ENCODE peak calls at places on chromosomes 12 and 14, in nine cellular contexts. One of them, this sample, is unnamed.

GRCh38 chr12:30725739-30726138 is 29.0 kb downstream of the CAPRIN2 start:
- ATAC-seq in T-helper 17 cell: no peak
- ATAC-seq in upper lobe of left lung: no peak
- ATAC-seq in Right ventricle myocardium inferior: no peak
- ATAC-seq in activated CD8-positive, alpha-beta T cell treated with anti-CD3 and anti-CD28 coated beads, Interleukin-2, amount 10 ng/mL, durations not matched to agents 7 days and 5 days: no peak
- ATAC-seq in heart right ventricle: no peak
- ATAC-seq in psoas muscle: no peak
- ATAC-seq in activated CD8-positive, alpha-beta memory T cell treated with anti-CD3 and anti-CD28 coated beads, Interleukin-2, amount 10 ng/mL, durations not matched to agents 7 days and 5 days: no peak
- ATAC-seq in heart left ventricle: no peak
- ATAC-seq in this sample: no peak

GRCh38 chr14:71411280-71411595 is 504.0 kb downstream of the PCNX1 start:
- ATAC-seq in T-helper 17 cell: no peak
- ATAC-seq in heart right ventricle: no peak
- ATAC-seq in activated CD8-positive, alpha-beta memory T cell treated with anti-CD3 and anti-CD28 coated beads, Interleukin-2, amount 10 ng/mL, durations not matched to agents 7 days and 5 days: no peak
- ATAC-seq in heart left ventricle: no peak
- ATAC-seq in activated CD8-positive, alpha-beta T cell treated with anti-CD3 and anti-CD28 coated beads, Interleukin-2, amount 10 ng/mL, durations not matched to agents 7 days and 5 days: no peak
- ATAC-seq in Right ventricle myocardium inferior: no peak
- ATAC-seq in upper lobe of left lung: no peak
- ATAC-seq in psoas muscle: no peak
- ATAC-seq in this sample: no peak

GRCh38 chr14:106845286-106846087 is 1319.1 kb downstream of the TMEM121 start:
- ATAC-seq in psoas muscle: peak
- ATAC-seq in Right ventricle myocardium inferior: no peak
- ATAC-seq in activated CD8-positive, alpha-beta T cell treated with anti-CD3 and anti-CD28 coated beads, Interleukin-2, amount 10 ng/mL, durations not matched to agents 7 days and 5 days: peak
- ATAC-seq in upper lobe of left lung: peak
- ATAC-seq in heart right ventricle: peak
- ATAC-seq in heart left ventricle: peak
- ATAC-seq in activated CD8-positive, alpha-beta memory T cell treated with anti-CD3 and anti-CD28 coated beads, Interleukin-2, amount 10 ng/mL, durations not matched to agents 7 days and 5 days: no peak
- ATAC-seq in T-helper 17 cell: peak
- ATAC-seq in this sample: no peak

GRCh38 chr14:35576856-35577255 is 42.9 kb downstream of the INSM2 start:
- ATAC-seq in Right ventricle myocardium inferior: no peak
- ATAC-seq in upper lobe of left lung: no peak
- ATAC-seq in activated CD8-positive, alpha-beta memory T cell treated with anti-CD3 and anti-CD28 coated beads, Interleukin-2, amount 10 ng/mL, durations not matched to agents 7 days and 5 days: no peak
- ATAC-seq in T-helper 17 cell: no peak
- ATAC-seq in heart left ventricle: no peak
- ATAC-seq in heart right ventricle: no peak
- ATAC-seq in psoas muscle: no peak
- ATAC-seq in activated CD8-positive, alpha-beta T cell treated with anti-CD3 and anti-CD28 coated beads, Interleukin-2, amount 10 ng/mL, durations not matched to agents 7 days and 5 days: no peak
- ATAC-seq in this sample: no peak

GRCh38 chr12:46230985-46231384 is 37.9 kb downstream of the SLC38A1 start:
- ATAC-seq in psoas muscle: no peak
- ATAC-seq in Right ventricle myocardium inferior: no peak
- ATAC-seq in activated CD8-positive, alpha-beta T cell treated with anti-CD3 and anti-CD28 coated beads, Interleukin-2, amount 10 ng/mL, durations not matched to agents 7 days and 5 days: peak
- ATAC-seq in T-helper 17 cell: no peak
- ATAC-seq in heart left ventricle: no peak
- ATAC-seq in heart right ventricle: no peak
- ATAC-seq in activated CD8-positive, alpha-beta memory T cell treated with anti-CD3 and anti-CD28 coated beads, Interleukin-2, amount 10 ng/mL, durations not matched to agents 7 days and 5 days: peak
- ATAC-seq in upper lobe of left lung: no peak
- ATAC-seq in this sample: no peak

GRCh38 chr12:121789233-121789781 is 4.2 kb downstream of the RHOF start:
- ATAC-seq in Right ventricle myocardium inferior: no peak
- ATAC-seq in heart right ventricle: peak
- ATAC-seq in heart left ventricle: no peak
- ATAC-seq in upper lobe of left lung: no peak
- ATAC-seq in psoas muscle: no peak
- ATAC-seq in activated CD8-positive, alpha-beta T cell treated with anti-CD3 and anti-CD28 coated beads, Interleukin-2, amount 10 ng/mL, durations not matched to agents 7 days and 5 days: peak
- ATAC-seq in T-helper 17 cell: peak
- ATAC-seq in activated CD8-positive, alpha-beta memory T cell treated with anti-CD3 and anti-CD28 coated beads, Interleukin-2, amount 10 ng/mL, durations not matched to agents 7 days and 5 days: peak
- ATAC-seq in this sample: no peak

GRCh38 chr12:61566183-61566582 is 694.0 kb upstream of the USP15 start:
- ATAC-seq in heart left ventricle: no peak
- ATAC-seq in Right ventricle myocardium inferior: no peak
- ATAC-seq in activated CD8-positive, alpha-beta T cell treated with anti-CD3 and anti-CD28 coated beads, Interleukin-2, amount 10 ng/mL, durations not matched to agents 7 days and 5 days: no peak
- ATAC-seq in heart right ventricle: no peak
- ATAC-seq in psoas muscle: no peak
- ATAC-seq in upper lobe of left lung: no peak
- ATAC-seq in activated CD8-positive, alpha-beta memory T cell treated with anti-CD3 and anti-CD28 coated beads, Interleukin-2, amount 10 ng/mL, durations not matched to agents 7 days and 5 days: no peak
- ATAC-seq in T-helper 17 cell: no peak
- ATAC-seq in this sample: no peak

GRCh38 chr12:30006021-30006420 is 222.3 kb upstream of the TMTC1 start:
- ATAC-seq in heart right ventricle: no peak
- ATAC-seq in activated CD8-positive, alpha-beta T cell treated with anti-CD3 and anti-CD28 coated beads, Interleukin-2, amount 10 ng/mL, durations not matched to agents 7 days and 5 days: no peak
- ATAC-seq in Right ventricle myocardium inferior: no peak
- ATAC-seq in T-helper 17 cell: no peak
- ATAC-seq in psoas muscle: no peak
- ATAC-seq in upper lobe of left lung: no peak
- ATAC-seq in heart left ventricle: no peak
- ATAC-seq in activated CD8-positive, alpha-beta memory T cell treated with anti-CD3 and anti-CD28 coated beads, Interleukin-2, amount 10 ng/mL, durations not matched to agents 7 days and 5 days: no peak
- ATAC-seq in this sample: no peak

GRCh38 chr14:56176530-56176929 is 58.3 kb downstream of the PELI2 start:
- ATAC-seq in T-helper 17 cell: no peak
- ATAC-seq in activated CD8-positive, alpha-beta T cell treated with anti-CD3 and anti-CD28 coated beads, Interleukin-2, amount 10 ng/mL, durations not matched to agents 7 days and 5 days: no peak
- ATAC-seq in heart left ventricle: no peak
- ATAC-seq in heart right ventricle: no peak
- ATAC-seq in upper lobe of left lung: no peak
- ATAC-seq in activated CD8-positive, alpha-beta memory T cell treated with anti-CD3 and anti-CD28 coated beads, Interleukin-2, amount 10 ng/mL, durations not matched to agents 7 days and 5 days: no peak
- ATAC-seq in Right ventricle myocardium inferior: no peak
- ATAC-seq in psoas muscle: no peak
- ATAC-seq in this sample: no peak

GRCh38 chr14:22491683-22492483 is 97.1 kb downstream of the DAD1 start:
- ATAC-seq in heart left ventricle: no peak
- ATAC-seq in activated CD8-positive, alpha-beta memory T cell treated with anti-CD3 and anti-CD28 coated beads, Interleukin-2, amount 10 ng/mL, durations not matched to agents 7 days and 5 days: peak
- ATAC-seq in Right ventricle myocardium inferior: no peak
- ATAC-seq in psoas muscle: no peak
- ATAC-seq in upper lobe of left lung: no peak
- ATAC-seq in activated CD8-positive, alpha-beta T cell treated with anti-CD3 and anti-CD28 coated beads, Interleukin-2, amount 10 ng/mL, durations not matched to agents 7 days and 5 days: no peak
- ATAC-seq in heart right ventricle: no peak
- ATAC-seq in T-helper 17 cell: peak
- ATAC-seq in this sample: no peak

GRCh38 chr12:105922670-105923102 is 216.1 kb downstream of the NUAK1 start:
- ATAC-seq in heart left ventricle: peak
- ATAC-seq in upper lobe of left lung: no peak
- ATAC-seq in psoas muscle: peak
- ATAC-seq in activated CD8-positive, alpha-beta memory T cell treated with anti-CD3 and anti-CD28 coated beads, Interleukin-2, amount 10 ng/mL, durations not matched to agents 7 days and 5 days: no peak
- ATAC-seq in Right ventricle myocardium inferior: peak
- ATAC-seq in activated CD8-positive, alpha-beta T cell treated with anti-CD3 and anti-CD28 coated beads, Interleukin-2, amount 10 ng/mL, durations not matched to agents 7 days and 5 days: no peak
- ATAC-seq in T-helper 17 cell: no peak
- ATAC-seq in heart right ventricle: peak
- ATAC-seq in this sample: no peak

GRCh38 chr12:96343347-96343954 is 56.8 kb downstream of the CDK17 start:
- ATAC-seq in upper lobe of left lung: no peak
- ATAC-seq in psoas muscle: no peak
- ATAC-seq in Right ventricle myocardium inferior: no peak
- ATAC-seq in T-helper 17 cell: peak
- ATAC-seq in heart left ventricle: no peak
- ATAC-seq in activated CD8-positive, alpha-beta T cell treated with anti-CD3 and anti-CD28 coated beads, Interleukin-2, amount 10 ng/mL, durations not matched to agents 7 days and 5 days: peak
- ATAC-seq in activated CD8-positive, alpha-beta memory T cell treated with anti-CD3 and anti-CD28 coated beads, Interleukin-2, amount 10 ng/mL, durations not matched to agents 7 days and 5 days: peak
- ATAC-seq in heart right ventricle: no peak
- ATAC-seq in this sample: no peak

GRCh38 chr12:4744709-4745108 is 24.5 kb downstream of the GALNT8 start:
- ATAC-seq in Right ventricle myocardium inferior: no peak
- ATAC-seq in T-helper 17 cell: no peak
- ATAC-seq in heart right ventricle: no peak
- ATAC-seq in upper lobe of left lung: no peak
- ATAC-seq in heart left ventricle: no peak
- ATAC-seq in psoas muscle: no peak
- ATAC-seq in activated CD8-positive, alpha-beta memory T cell treated with anti-CD3 and anti-CD28 coated beads, Interleukin-2, amount 10 ng/mL, durations not matched to agents 7 days and 5 days: no peak
- ATAC-seq in activated CD8-positive, alpha-beta T cell treated with anti-CD3 and anti-CD28 coated beads, Interleukin-2, amount 10 ng/mL, durations not matched to agents 7 days and 5 days: no peak
- ATAC-seq in this sample: no peak

GRCh38 chr12:16606201-16606849 is 363 bp upstream of the LMO3 start:
- ATAC-seq in Right ventricle myocardium inferior: peak
- ATAC-seq in heart left ventricle: peak
- ATAC-seq in upper lobe of left lung: peak
- ATAC-seq in activated CD8-positive, alpha-beta memory T cell treated with anti-CD3 and anti-CD28 coated beads, Interleukin-2, amount 10 ng/mL, durations not matched to agents 7 days and 5 days: no peak
- ATAC-seq in heart right ventricle: peak
- ATAC-seq in psoas muscle: no peak
- ATAC-seq in T-helper 17 cell: no peak
- ATAC-seq in activated CD8-positive, alpha-beta T cell treated with anti-CD3 and anti-CD28 coated beads, Interleukin-2, amount 10 ng/mL, durations not matched to agents 7 days and 5 days: no peak
- ATAC-seq in this sample: peak

GRCh38 chr12:55515696-55516095 is 23.5 kb downstream of the OR6C68 start:
- ATAC-seq in upper lobe of left lung: no peak
- ATAC-seq in T-helper 17 cell: no peak
- ATAC-seq in heart right ventricle: no peak
- ATAC-seq in psoas muscle: no peak
- ATAC-seq in heart left ventricle: no peak
- ATAC-seq in activated CD8-positive, alpha-beta T cell treated with anti-CD3 and anti-CD28 coated beads, Interleukin-2, amount 10 ng/mL, durations not matched to agents 7 days and 5 days: no peak
- ATAC-seq in Right ventricle myocardium inferior: no peak
- ATAC-seq in activated CD8-positive, alpha-beta memory T cell treated with anti-CD3 and anti-CD28 coated beads, Interleukin-2, amount 10 ng/mL, durations not matched to agents 7 days and 5 days: no peak
- ATAC-seq in this sample: no peak

GRCh38 chr14:50335389-50335788 is 23.3 kb downstream of the DMAC2L start:
- ATAC-seq in activated CD8-positive, alpha-beta memory T cell treated with anti-CD3 and anti-CD28 coated beads, Interleukin-2, amount 10 ng/mL, durations not matched to agents 7 days and 5 days: no peak
- ATAC-seq in Right ventricle myocardium inferior: peak
- ATAC-seq in activated CD8-positive, alpha-beta T cell treated with anti-CD3 and anti-CD28 coated beads, Interleukin-2, amount 10 ng/mL, durations not matched to agents 7 days and 5 days: peak
- ATAC-seq in upper lobe of left lung: no peak
- ATAC-seq in heart right ventricle: peak
- ATAC-seq in heart left ventricle: peak
- ATAC-seq in T-helper 17 cell: no peak
- ATAC-seq in psoas muscle: peak
- ATAC-seq in this sample: peak

GRCh38 chr12:92468358-92469020 is 234.3 kb upstream of the PLEKHG7 start:
- ATAC-seq in activated CD8-positive, alpha-beta T cell treated with anti-CD3 and anti-CD28 coated beads, Interleukin-2, amount 10 ng/mL, durations not matched to agents 7 days and 5 days: no peak
- ATAC-seq in upper lobe of left lung: no peak
- ATAC-seq in T-helper 17 cell: no peak
- ATAC-seq in activated CD8-positive, alpha-beta memory T cell treated with anti-CD3 and anti-CD28 coated beads, Interleukin-2, amount 10 ng/mL, durations not matched to agents 7 days and 5 days: no peak
- ATAC-seq in heart left ventricle: no peak
- ATAC-seq in psoas muscle: no peak
- ATAC-seq in Right ventricle myocardium inferior: no peak
- ATAC-seq in heart right ventricle: no peak
- ATAC-seq in this sample: no peak